ENCODE peak calls at places on chromosome 20, in ten cellular contexts. B, H, V, G, W, I, N, F, D and J are unnamed samples.
A peak's percentile ranks its signal among the peaks of the same experiment; 100 is the strongest.

GRCh38 chr20:31710423-31711250 is 12.0 kb downstream of the BCL2L1 start:
- DNase-seq in W (no peak), I (no peak), B (no peak), F (no peak), V (peak; percentile 61), G (peak; percentile 38), H (no peak), N (no peak), D (no peak), J (no peak)

GRCh38 chr20:4901031-4901818 is 100.1 kb downstream of the SLC23A2 start:
- DNase-seq in N (no peak), I (no peak), G (no peak), D (no peak), V (no peak), W (no peak), B (no peak), F (no peak), H (no peak), J (no peak)

GRCh38 chr20:53186630-53187029 is 214.5 kb downstream of the TSHZ2 start:
- DNase-seq in H (no peak), N (no peak), I (peak; percentile 24), G (no peak), D (no peak), V (no peak), W (no peak), F (no peak), B (no peak), J (no peak)

GRCh38 chr20:62952373-62953166 is at the start of gene SLC17A9:
- DNase-seq in F (no peak), B (peak; percentile 22), G (peak; percentile 54), V (peak; percentile 65), I (peak; percentile 79), H (peak; percentile 29), W (peak; percentile 36), D (peak; percentile 75), N (peak; percentile 90), J (peak; percentile 52)

GRCh38 chr20:13670160-13670559 is 31.4 kb upstream of the TASP1 start:
- DNase-seq in I (no peak), F (no peak), H (no peak), G (no peak), V (no peak), D (no peak), N (no peak), W (no peak), B (no peak), J (no peak)

GRCh38 chr20:7695622-7696021 is 244.6 kb downstream of the HAO1 start:
- DNase-seq in B (no peak), D (peak; percentile 61), F (no peak), G (no peak), I (no peak), N (no peak), H (peak; percentile 1), V (no peak), W (peak; percentile 58), J (no peak)

GRCh38 chr20:23484081-23484480 is 6.8 kb upstream of the CST8 start:
- DNase-seq in H (no peak), F (no peak), D (no peak), I (no peak), V (no peak), G (no peak), B (no peak), W (no peak), N (no peak), J (no peak)

GRCh38 chr20:34952676-34953075 is 2.9 kb downstream of the GSS start:
- DNase-seq in G (no peak), H (no peak), D (peak; percentile 5), B (no peak), N (no peak), I (no peak), V (no peak), F (no peak), W (no peak), J (no peak)

GRCh38 chr20:44137210-44137781 is 49.7 kb downstream of the JPH2 start:
- DNase-seq in I (peak; percentile 82), G (peak; percentile 80), D (peak; percentile 58), V (no peak), F (peak; percentile 75), N (no peak), B (no peak), W (peak; percentile 15), H (no peak), J (peak; percentile 27)

GRCh38 chr20:9306521-9306920 is 207.9 kb upstream of the LAMP5 start:
- DNase-seq in F (no peak), V (no peak), G (no peak), B (no peak), W (peak; percentile 88), N (no peak), I (no peak), H (peak; percentile 29), D (peak; percentile 83), J (peak; percentile 72)

GRCh38 chr20:49037962-49038387 is 8.1 kb upstream of the CSE1L start:
- DNase-seq in N (no peak), D (peak; percentile 31), F (no peak), V (no peak), G (no peak), B (no peak), I (no peak), H (no peak), W (peak; percentile 6), J (no peak)

GRCh38 chr20:41998539-41999341 is 380.6 kb upstream of the CHD6 start:
- DNase-seq in H (no peak), W (no peak), F (no peak), G (no peak), D (no peak), I (no peak), N (no peak), V (no peak), B (no peak), J (no peak)

GRCh38 chr20:40108321-40108720 is 580.7 kb downstream of the MAFB start:
- DNase-seq in F (no peak), I (no peak), V (no peak), N (no peak), D (no peak), G (no peak), W (no peak), H (no peak), B (no peak), J (no peak)

GRCh38 chr20:35145141-35145564 is 2.0 kb downstream of the EDEM2 start:
- DNase-seq in G (no peak), V (no peak), D (peak; percentile 79), B (no peak), W (peak; percentile 63), N (peak; percentile 63), H (peak; percentile 34), I (peak; percentile 75), F (no peak), J (peak; percentile 39)

GRCh38 chr20:50315811-50316551 is 125.4 kb downstream of the CEBPB start:
- DNase-seq in I (no peak), V (no peak), H (no peak), F (no peak), B (no peak), N (no peak), G (no peak), W (no peak), D (no peak), J (no peak)

GRCh38 chr20:50317116-50317515 is 126.5 kb downstream of the CEBPB start:
- DNase-seq in F (no peak), H (no peak), W (no peak), B (no peak), N (no peak), V (no peak), G (no peak), I (no peak), D (no peak), J (no peak)

GRCh38 chr20:50318709-50319108 is 128.1 kb downstream of the CEBPB start:
- DNase-seq in I (no peak), D (no peak), N (no peak), F (no peak), G (no peak), V (no peak), W (no peak), B (no peak), H (no peak), J (no peak)

GRCh38 chr20:50320005-50320909 is 129.6 kb downstream of the CEBPB start:
- DNase-seq in W (no peak), D (no peak), V (no peak), B (no peak), G (no peak), I (no peak), F (no peak), N (no peak), H (no peak), J (no peak)

DNA sequence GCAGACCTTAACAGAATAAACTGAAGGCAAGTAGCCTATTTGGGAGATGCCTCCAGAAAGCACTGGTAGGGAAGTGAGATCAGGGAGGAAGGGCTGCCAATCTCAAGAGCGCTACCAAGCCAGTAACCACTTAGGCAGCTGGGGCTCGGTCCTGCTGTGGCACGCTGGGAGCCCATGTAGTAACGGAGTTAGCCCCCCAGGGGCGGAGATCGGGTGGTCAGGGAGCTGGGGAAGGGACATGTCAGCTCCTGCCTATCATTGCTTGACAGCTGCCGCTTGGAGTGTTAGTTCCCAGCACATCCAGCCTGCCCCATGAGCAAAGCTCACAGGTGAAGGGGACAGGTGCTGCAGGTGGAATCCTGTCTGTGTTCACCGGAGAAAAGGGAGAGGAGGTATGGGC is 127.0 kb downstream of the CEBPB start:
- DNase-seq in I (no peak), V (no peak), D (no peak), B (no peak), G (no peak), N (no peak), W (no peak), H (no peak), F (no peak), J (no peak)
- TF ChIP-seq CTCF in I (no peak), V (no peak), D (no peak), B (no peak), G (no peak), N (no peak), W (no peak), H (no peak), F (no peak), J (no peak)

DNA sequence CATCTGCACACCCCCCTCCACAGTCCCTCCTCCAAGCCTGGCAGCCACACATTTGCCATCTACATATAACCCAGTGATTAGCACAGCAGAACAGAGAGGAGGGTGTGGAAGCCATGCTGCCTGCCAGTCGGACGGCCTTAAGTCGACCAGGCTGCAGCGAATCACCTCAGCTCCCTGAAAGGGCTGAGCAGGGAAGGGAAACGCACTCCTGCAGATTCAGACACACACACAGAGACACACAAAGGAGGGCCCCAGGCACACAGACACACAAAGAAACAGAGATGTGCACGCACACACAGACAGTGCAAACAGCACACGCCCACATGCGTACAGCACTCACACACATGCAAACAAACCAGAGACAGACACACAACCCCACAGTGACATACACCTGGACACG is 11.2 kb upstream of the SIRPA start:
- DNase-seq in B (no peak), V (no peak), H (no peak), G (no peak), D (no peak), N (no peak), I (no peak), W (no peak), F (no peak), J (no peak)
- TF ChIP-seq CTCF in B (no peak), V (no peak), H (no peak), G (no peak), D (no peak), N (no peak), I (no peak), W (no peak), F (no peak), J (no peak)

GRCh38 chr20:61120595-61121515 is 131.2 kb upstream of the CDH4 start:
- DNase-seq in I (peak; percentile 81), H (no peak), B (no peak), G (no peak), D (peak; percentile 45), W (peak; percentile 85), N (no peak), V (peak; percentile 57), F (no peak), J (peak; percentile 62)
- TF ChIP-seq CTCF in I (peak; percentile 73), H (peak; percentile 50), B (peak; percentile 59), G (peak; percentile 34), D (peak; percentile 52), W (peak; percentile 59), N (peak; percentile 46), V (peak; percentile 56), F (peak; percentile 36), J (peak; percentile 79)

GRCh38 chr20:18197382-18198070 is 59.9 kb downstream of the KAT14 start:
- DNase-seq in H (no peak), B (no peak), I (no peak), G (no peak), N (no peak), F (no peak), W (peak; percentile 3), D (no peak), V (no peak), J (no peak)
- TF ChIP-seq CTCF in H (no peak), B (peak; percentile 56), I (no peak), G (no peak), N (no peak), F (no peak), W (no peak), D (no peak), V (no peak), J (no peak)